ENCODE peak calls at places on chromosome 18, in ten cellular contexts. U, J, K, P, T, B, I, D, O and N are unnamed samples.

GRCh38 chr18:45775241-45775676 is 50.2 kb upstream of the SIGLEC15 start:
- DNase-seq in K (no peak), T (peak; percentile 61), I (peak; percentile 64), D (peak; percentile 91), O (no peak), U (peak; percentile 69), J (peak; percentile 70), B (peak; percentile 83), P (peak; percentile 77), N (peak; percentile 81)

GRCh38 chr18:37266290-37266689 is 299.3 kb downstream of the CELF4 start:
- DNase-seq in U (no peak), D (no peak), J (no peak), I (no peak), P (no peak), T (no peak), B (no peak), K (no peak), O (no peak), N (no peak)

GRCh38 chr18:29874519-29875098 is 1167.9 kb downstream of the DSC3 start:
- DNase-seq in K (peak; percentile 39), I (no peak), U (no peak), B (no peak), D (peak; percentile 30), T (no peak), O (no peak), J (no peak), P (no peak), N (no peak)

GRCh38 chr18:35495821-35496368 is 1.9 kb downstream of the INO80C start:
- DNase-seq in I (no peak), U (no peak), T (no peak), D (peak; percentile 34), J (no peak), K (no peak), B (no peak), P (no peak), O (no peak), N (no peak)

GRCh38 chr18:28541276-28541930 is 364.5 kb upstream of the CDH2 start:
- DNase-seq in D (no peak), O (no peak), K (no peak), P (no peak), B (no peak), T (no peak), J (no peak), U (no peak), I (no peak), N (peak; percentile 32)

GRCh38 chr18:48672671-48673340 is 134.0 kb downstream of the CTIF start:
- DNase-seq in D (no peak), P (no peak), I (no peak), T (no peak), J (no peak), O (no peak), U (no peak), B (no peak), K (no peak), N (no peak)

GRCh38 chr18:9366126-9366714 is 31.6 kb downstream of the TWSG1 start:
- DNase-seq in P (peak; percentile 55), U (peak; percentile 46), B (no peak), J (peak; percentile 13), D (peak; percentile 44), I (peak; percentile 32), K (peak; percentile 84), O (peak; percentile 88), T (peak; percentile 18), N (no peak)

GRCh38 chr18:58178476-58178875 is 134.4 kb downstream of the NEDD4L start:
- DNase-seq in J (no peak), P (no peak), B (no peak), I (no peak), K (no peak), D (peak; percentile 28), O (no peak), U (no peak), T (no peak), N (no peak)

GRCh38 chr18:59606193-59607175 is 90.7 kb downstream of the CCBE1 start:
- DNase-seq in P (no peak), J (no peak), I (no peak), U (no peak), D (peak; percentile 92), K (no peak), O (no peak), T (no peak), B (no peak), N (no peak)

GRCh38 chr18:37320320-37320719 is 245.3 kb downstream of the CELF4 start:
- DNase-seq in P (no peak), U (no peak), K (no peak), I (no peak), B (no peak), T (peak; percentile 42), J (no peak), O (no peak), D (no peak), N (no peak)

GRCh38 chr18:61528961-61529360 is 195.7 kb downstream of the CDH20 start:
- DNase-seq in J (no peak), U (no peak), K (no peak), T (no peak), I (no peak), O (no peak), P (no peak), B (no peak), D (no peak), N (no peak)

GRCh38 chr18:50749421-50749820 is 70.4 kb downstream of the MRO start:
- DNase-seq in K (no peak), T (no peak), O (no peak), U (no peak), I (no peak), P (no peak), B (no peak), D (no peak), J (no peak), N (no peak)

GRCh38 chr18:9537638-9538037 is 62.3 kb downstream of the RALBP1 start:
- DNase-seq in T (no peak), U (no peak), P (no peak), O (no peak), K (no peak), B (no peak), J (no peak), I (no peak), D (no peak), N (no peak)

GRCh38 chr18:59063300-59063895 is 76.3 kb upstream of the SEC11C start:
- DNase-seq in O (no peak), T (no peak), U (no peak), J (no peak), D (no peak), P (no peak), I (no peak), K (no peak), B (no peak), N (no peak)

GRCh38 chr18:38367473-38367872 is 801.9 kb upstream of the CELF4 start:
- DNase-seq in U (no peak), I (no peak), B (no peak), K (no peak), T (no peak), P (no peak), J (no peak), O (no peak), D (no peak), N (no peak)
- TF ChIP-seq CTCF in U (no peak), I (no peak), B (no peak), K (peak; percentile 32), T (no peak), P (no peak), J (no peak), O (no peak), D (no peak), N (no peak)

DNA sequence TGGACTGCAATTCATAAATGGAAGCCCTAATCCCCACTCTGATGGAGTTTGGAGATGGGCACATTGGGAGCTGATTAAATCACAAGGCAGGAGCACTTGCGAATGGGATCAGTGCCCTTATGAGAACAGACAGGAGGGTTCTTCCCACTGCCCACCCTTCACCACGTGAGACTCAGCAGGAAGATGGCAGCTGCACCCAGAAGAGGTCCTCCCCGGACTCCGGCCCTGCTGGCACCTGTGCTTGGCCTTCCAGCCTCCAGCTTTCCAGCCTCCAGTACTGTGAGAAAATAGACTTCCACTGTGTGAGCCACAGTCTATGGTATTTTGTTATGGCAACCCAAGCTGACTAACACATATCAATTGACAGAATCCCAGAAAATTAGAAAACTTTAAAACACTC is 267.6 kb upstream of the SALL3 start:
- DNase-seq in K (no peak), T (no peak), D (no peak), J (no peak), B (no peak), U (no peak), O (no peak), P (no peak), I (no peak), N (no peak)
- H3K9me3 ChIP-seq in K (peaks cover 22% of the 10 kb centered on the region), T (peaks cover 7% of the 10 kb centered on the region), D (no peaks in the 10 kb centered on the region), J (no peaks in the 10 kb centered on the region), B (peaks cover 14% of the 10 kb centered on the region), U (no peaks in the 10 kb centered on the region), O (no peaks in the 10 kb centered on the region), P (peaks cover 28% of the 10 kb centered on the region), I (peaks cover 7% of the 10 kb centered on the region), N (peaks cover 8% of the 10 kb centered on the region)

DNA sequence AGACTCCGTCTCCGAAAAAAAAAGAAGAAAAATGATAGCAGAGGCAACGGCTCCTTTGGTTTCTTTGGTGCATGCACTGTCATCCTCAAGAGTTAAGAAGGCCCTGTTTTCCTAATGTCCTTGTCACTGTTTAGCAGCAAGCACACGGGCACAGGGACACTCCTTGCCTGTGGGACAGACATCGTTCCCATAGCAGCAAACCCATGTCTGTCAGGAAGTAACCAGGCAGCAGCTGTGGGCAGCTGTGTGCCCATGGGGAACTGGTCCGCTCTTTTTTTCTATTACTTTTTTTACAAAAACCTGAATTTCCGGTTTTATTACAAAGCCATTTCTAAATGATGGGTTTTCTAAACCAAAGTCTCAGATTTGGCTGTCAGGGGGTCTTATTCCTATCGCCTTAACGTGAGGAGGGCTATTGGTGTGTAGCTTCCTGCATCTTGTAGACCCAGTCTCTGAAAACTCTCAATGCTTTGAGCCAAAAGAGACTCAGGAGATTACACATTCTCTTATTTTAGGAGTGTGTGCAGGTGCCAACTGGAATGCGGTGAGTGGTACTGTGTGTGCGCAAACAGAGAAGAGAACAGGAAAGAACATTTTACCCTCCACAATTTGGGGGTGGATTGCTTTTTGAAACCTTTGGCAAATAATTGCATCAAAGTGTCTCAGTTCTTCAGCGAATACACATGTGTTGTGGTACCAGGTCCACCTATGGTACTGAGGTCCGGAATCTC is 109.6 kb downstream of the COLEC12 start:
- DNase-seq in K (no peak), U (no peak), P (no peak), O (no peak), B (no peak), D (no peak), T (no peak), J (no peak), I (no peak), N (no peak)
- H3K4me1 ChIP-seq in K (no peaks in the 10 kb centered on the region), U (no peaks in the 10 kb centered on the region), P (peaks cover 21% of the 10 kb centered on the region), O (peaks cover 6% of the 10 kb centered on the region), B (peaks cover 33% of the 10 kb centered on the region), D (no peaks in the 10 kb centered on the region), T (peaks cover 3% of the 10 kb centered on the region), J (peaks cover 13% of the 10 kb centered on the region), I (peaks cover 14% of the 10 kb centered on the region), N (no peaks in the 10 kb centered on the region)

DNA sequence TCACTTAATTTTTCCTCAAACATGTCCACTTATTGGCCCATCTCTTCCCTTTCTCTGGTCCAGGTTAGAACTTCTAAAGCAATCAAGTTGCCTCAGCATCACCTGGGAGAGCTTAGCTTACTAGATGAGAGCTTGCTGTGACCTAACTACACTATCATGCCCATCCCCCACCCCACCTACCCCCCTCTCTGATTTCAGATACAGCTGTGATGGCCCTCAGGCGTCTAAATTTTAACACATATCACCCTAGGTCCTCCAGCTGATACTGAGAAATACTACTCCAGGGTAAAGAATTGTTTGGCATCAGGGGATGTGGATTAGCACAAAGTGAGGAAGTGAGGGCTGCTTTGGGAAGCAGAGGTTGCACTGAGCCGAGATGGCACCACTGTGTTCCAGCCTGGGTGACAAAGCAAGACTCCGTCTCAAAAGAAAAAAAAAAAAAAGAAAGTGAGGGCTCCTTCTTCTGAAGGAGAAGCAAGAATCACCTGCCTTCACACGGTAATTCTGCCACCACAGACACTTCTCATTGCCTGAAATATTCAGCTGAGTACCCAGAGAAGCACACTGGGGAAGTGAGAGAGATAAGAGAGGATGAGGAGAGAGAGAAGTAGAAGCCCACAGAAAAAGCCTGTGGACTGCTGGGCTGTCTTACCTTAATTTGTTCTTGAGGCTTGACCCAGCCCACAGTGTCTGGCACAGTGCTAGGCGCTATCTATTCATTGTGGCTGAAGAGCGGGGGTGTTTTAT is 263.4 kb downstream of the ASXL3 start:
- DNase-seq in I (no peak), J (no peak), K (no peak), B (no peak), T (no peak), U (no peak), O (no peak), D (no peak), P (no peak), N (no peak)
- TF ChIP-seq CTCF in I (no peak), J (no peak), K (no peak), B (no peak), T (no peak), U (no peak), O (no peak), D (no peak), P (no peak), N (no peak)